ENCODE peak calls at places on chromosomes 16 and 17, in seven cellular contexts. E is AG04449, T is IMR-90, P is heart right ventricle, M is BJ, O is fibroblast of pulmonary artery, N is sigmoid colon. Z is an unnamed sample.

GRCh38 chr17:29145289-29146058 is 34.7 kb downstream of the MYO18A start:
- DNase-seq in E (no peak), T (peak; percentile 84), P (peak; percentile 77), M (no peak), O (peak; percentile 89), N (peak; percentile 87), Z (peak; percentile 66)

GRCh38 chr16:23679274-23679985 is 741 bp downstream of the PLK1 start:
- DNase-seq in E (no peak), T (peak; percentile 57), P (no peak), M (no peak), O (peak; percentile 42), N (no peak), Z (peak; percentile 25)

GRCh38 chr17:79670537-79671386 is 59.9 kb upstream of the RBFOX3 start:
- DNase-seq in E (no peak), T (no peak), P (no peak), M (no peak), O (no peak), N (peak; percentile 73), Z (peak; percentile 74)

GRCh38 chr16:9428355-9429005 is 337.0 kb downstream of the HAPSTR1 start:
- DNase-seq in E (no peak), T (no peak), P (no peak), M (no peak), O (no peak), N (no peak), Z (no peak)

GRCh38 chr17:59756236-59756818 is 48.9 kb downstream of the VMP1 start:
- DNase-seq in E (peak; percentile 72), T (peak; percentile 74), P (no peak), M (peak; percentile 91), O (peak; percentile 84), N (no peak), Z (no peak)

GRCh38 chr17:55577011-55577586 is 65.8 kb upstream of the SMIM36 start:
- DNase-seq in E (no peak), T (peak; percentile 84), P (peak; percentile 30), M (peak; percentile 45), O (peak; percentile 54), N (peak; percentile 77), Z (no peak)

GRCh38 chr16:57993897-57994296 is 6.6 kb downstream of the ZNF319 start:
- DNase-seq in E (no peak), T (no peak), P (no peak), M (no peak), O (no peak), N (no peak), Z (peak; percentile 13)

GRCh38 chr17:78302478-78302877 is 57.4 kb downstream of the SOCS3 start:
- DNase-seq in E (no peak), T (no peak), P (no peak), M (no peak), O (no peak), N (no peak), Z (no peak)

GRCh38 chr17:6551909-6552768 is 4.2 kb downstream of the PITPNM3 start:
- DNase-seq in E (no peak), T (no peak), P (peak; percentile 29), M (no peak), O (no peak), N (peak; percentile 85), Z (no peak)

GRCh38 chr16:4991754-4992153 is 33.6 kb downstream of the SEC14L5 start:
- DNase-seq in E (no peak), T (no peak), P (no peak), M (no peak), O (no peak), N (no peak), Z (no peak)

GRCh38 chr16:58371841-58372240 is 20.4 kb upstream of the GINS3 start:
- DNase-seq in E (no peak), T (no peak), P (no peak), M (no peak), O (no peak), N (no peak), Z (no peak)

GRCh38 chr16:83899978-83900377 is 1.1 kb downstream of the MLYCD start:
- DNase-seq in E (no peak), T (no peak), P (no peak), M (no peak), O (no peak), N (no peak), Z (no peak)

GRCh38 chr17:69609495-69610315 is 195.2 kb downstream of the MAP2K6 start:
- DNase-seq in E (no peak), T (peak; percentile 55), P (no peak), M (no peak), O (peak; percentile 51), N (no peak), Z (peak; percentile 18)

GRCh38 chr17:17935321-17936271 is 36.6 kb downstream of the TOM1L2 start:
- DNase-seq in E (peak; percentile 90), T (peak; percentile 92), P (no peak), M (peak; percentile 87), O (peak; percentile 93), N (peak; percentile 75), Z (no peak)

GRCh38 chr17:81601525-81602120 is 35.3 kb downstream of the NPLOC4 start:
- DNase-seq in E (no peak), T (peak; percentile 78), P (peak; percentile 38), M (no peak), O (peak; percentile 86), N (no peak), Z (no peak)
- TF ChIP-seq CTCF in E (peak; percentile 55), T (peak; percentile 85), P (peak; percentile 91), M (peak; percentile 81), O (peak; percentile 83), N (peak; percentile 46), Z (peak; percentile 83)

DNA sequence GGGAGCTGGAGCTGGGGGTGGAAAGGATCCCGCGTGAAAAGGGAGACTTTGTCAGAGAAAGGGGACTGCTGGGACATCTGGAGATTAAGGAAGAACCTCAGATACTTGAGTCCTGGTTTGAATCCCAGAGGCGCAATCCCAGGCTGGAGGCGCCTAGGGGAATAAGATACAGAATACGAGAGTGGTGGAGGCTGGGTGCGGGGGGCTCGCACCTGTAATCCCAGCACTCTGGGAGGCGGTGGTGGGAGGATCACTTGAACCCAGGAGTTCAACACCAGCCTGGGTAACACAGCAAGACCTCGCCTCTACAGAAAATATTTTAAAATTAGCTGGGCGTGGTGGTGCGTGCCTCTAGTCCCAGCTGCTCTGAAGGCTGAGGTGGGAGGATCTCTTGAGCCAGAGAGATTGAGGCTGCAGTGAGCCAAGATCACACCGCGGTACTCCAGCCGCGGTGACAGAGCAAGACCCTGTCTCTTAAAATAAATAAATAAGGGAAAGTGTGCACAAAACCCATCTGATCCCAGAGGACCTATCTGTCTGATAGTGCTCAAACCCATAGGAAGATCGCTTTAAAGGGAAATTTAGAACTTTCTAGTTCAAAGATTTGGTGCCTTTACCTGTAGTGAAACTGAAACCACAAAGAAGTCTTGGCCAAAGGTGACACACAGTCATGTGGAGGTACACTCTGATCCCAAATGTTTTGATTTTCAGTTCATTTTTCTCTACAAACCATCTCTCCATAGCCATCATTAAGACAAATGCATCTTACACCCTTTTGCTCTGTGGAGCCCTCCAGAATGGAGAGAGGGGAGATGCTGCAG is 625 bp upstream of the SCRN2 start:
- DNase-seq in E (no peak), T (no peak), P (no peak), M (no peak), O (no peak), N (no peak), Z (no peak)
- TF ChIP-seq CTCF in E (no peak), T (no peak), P (no peak), M (no peak), O (no peak), N (no peak), Z (peak; percentile 52)

DNA sequence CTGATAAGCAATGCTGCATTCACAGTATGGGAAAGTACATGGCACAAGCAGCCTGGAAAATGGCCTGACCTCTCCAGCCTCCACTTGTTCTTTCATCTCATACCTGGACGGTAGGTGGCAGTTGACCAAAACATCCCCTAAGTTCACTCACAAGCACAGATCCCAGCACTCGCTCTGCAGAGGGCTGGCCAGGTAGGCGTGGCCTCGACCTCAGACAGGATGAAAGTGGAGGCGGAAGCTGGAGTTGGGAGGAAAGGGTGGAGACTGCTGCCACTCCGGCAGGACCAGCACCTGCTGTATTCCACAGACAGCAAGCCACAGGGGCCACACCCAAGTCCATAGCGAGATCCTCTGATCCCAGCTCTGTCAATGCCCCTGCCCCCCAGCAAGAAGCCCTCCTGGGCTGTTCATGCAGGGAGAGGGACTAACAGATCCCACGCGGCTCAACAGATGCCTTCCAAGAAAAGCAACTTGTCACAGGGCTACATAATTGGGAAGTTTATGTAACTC is 31.3 kb downstream of the ZCCHC14 start:
- DNase-seq in E (no peak), T (no peak), P (peak; percentile 68), M (no peak), O (peak; percentile 39), N (peak; percentile 81), Z (peak; percentile 47)
- TF ChIP-seq CTCF in E (no peak), T (no peak), P (peak; percentile 51), M (no peak), O (no peak), N (peak; percentile 28), Z (peak; percentile 51)

GRCh38 chr16:69311533-69312388 is 611 bp downstream of the VPS4A start:
- DNase-seq in E (no peak), T (no peak), P (no peak), M (no peak), O (peak; percentile 13), N (peak; percentile 72), Z (peak; percentile 60)
- TF ChIP-seq CTCF in E (no peak), T (peak; percentile 3), P (no peak), M (peak; percentile 28), O (no peak), N (no peak), Z (no peak)

DNA sequence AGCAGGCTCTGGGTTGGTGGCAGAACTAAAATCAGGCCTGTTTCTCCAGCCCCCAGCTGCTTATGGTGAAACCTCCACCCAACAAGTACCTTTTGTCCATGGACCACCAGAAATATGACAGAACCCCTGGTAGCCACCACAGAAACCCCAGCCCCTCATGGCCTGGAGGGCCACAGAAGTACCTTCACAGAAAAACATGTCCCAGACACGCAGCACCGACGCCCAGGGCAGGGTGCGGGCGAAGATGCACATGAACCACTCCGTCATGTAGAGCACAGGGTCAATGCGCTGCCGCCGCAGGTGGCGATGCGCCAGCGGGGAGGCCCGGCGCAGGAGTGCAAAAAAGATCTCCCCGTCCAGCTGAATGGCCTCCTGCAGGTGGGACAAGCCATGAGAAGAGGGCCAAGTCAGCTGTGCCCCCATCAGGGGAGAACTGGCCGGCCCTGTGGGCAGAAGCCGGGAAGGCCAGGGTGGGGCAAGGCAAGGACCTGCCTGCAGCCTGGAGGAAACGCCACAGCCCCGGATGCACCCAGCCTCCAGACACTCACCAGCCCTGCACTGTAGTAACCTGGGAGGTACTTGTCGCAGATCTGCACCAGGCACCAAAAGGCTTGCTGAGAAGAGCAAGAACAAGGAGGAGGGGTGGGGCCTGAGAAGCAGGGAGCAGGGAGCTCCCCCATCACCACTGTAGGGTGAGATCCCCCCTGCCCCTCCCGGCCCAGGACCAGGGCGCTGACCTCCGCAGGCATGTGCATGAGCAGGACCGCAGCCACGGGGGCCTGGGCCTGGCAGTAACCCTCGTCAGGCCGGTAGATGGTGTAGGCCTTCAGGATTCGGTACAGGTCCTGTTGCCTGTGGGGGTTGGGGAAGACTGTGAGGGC is 4.1 kb upstream of the CD2BP2 start:
- DNase-seq in E (no peak), T (no peak), P (no peak), M (no peak), O (no peak), N (peak; percentile 61), Z (no peak)
- TF ChIP-seq CTCF in E (no peak), T (no peak), P (no peak), M (no peak), O (no peak), N (no peak), Z (no peak)

Z was measured in glutamatergic neuron.